ENCODE peak calls at places on chromosomes 16 and 17, in five cellular contexts. V is effector memory CD4-positive, alpha-beta T cell; G is kidney epithelial cell; C is PC-9; Y is fibroblast of lung. L is an unnamed sample. For H3K27me3 and H3K36me3, the result is how much of the 10 kb centered on the place peaks cover.

GRCh38 chr17:50903604-50904521 is 37.7 kb upstream of the TOB1 start:
- DNase-seq in C (no peak), G (no peak), V (no peak), Y (peak), L (peak)

GRCh38 chr16:75029854-75030253 is 31.0 kb downstream of the ZNRF1 start:
- DNase-seq in C (peak), V (no peak), Y (peak), G (no peak), L (peak)

GRCh38 chr16:51343411-51343810 is 192.3 kb upstream of the SALL1 start:
- DNase-seq in Y (peak), G (no peak), C (no peak), V (no peak), L (no peak)

GRCh38 chr17:43418441-43419374 is 19.9 kb downstream of the ARL4D start:
- DNase-seq in C (peak), G (peak), V (no peak), Y (peak), L (peak)

GRCh38 chr16:57862698-57863433 is 60.6 kb upstream of the KIFC3 start:
- DNase-seq in Y (no peak), G (no peak), C (no peak), V (no peak), L (no peak)

GRCh38 chr17:56832446-56832845 is 1.3 kb downstream of the C17orf67 start:
- DNase-seq in V (no peak), G (no peak), Y (no peak), C (no peak), L (no peak)

GRCh38 chr16:69114976-69115355 is 9.5 kb downstream of the HAS3 start:
- DNase-seq in V (no peak), Y (no peak), G (no peak), C (no peak), L (no peak)

GRCh38 chr16:77212736-77213541 is 13.7 kb downstream of the SYCE1L start:
- DNase-seq in C (peak), G (no peak), V (peak), Y (peak), L (no peak)

GRCh38 chr16:30010817-30011504 is at the start of gene DOC2A:
- DNase-seq in G (no peak), V (no peak), Y (no peak), C (no peak), L (no peak)

GRCh38 chr16:57624044-57624688 is 4.3 kb upstream of the ADGRG1 start:
- DNase-seq in C (no peak), Y (peak), G (peak), V (no peak), L (peak)

GRCh38 chr17:48106802-48107136 is 797 bp upstream of the SNX11 start:
- DNase-seq in V (no peak), G (no peak), C (no peak), Y (no peak), L (no peak)

GRCh38 chr17:409848-410673 is 57.5 kb upstream of the RPH3AL start:
- DNase-seq in Y (peak), C (peak), V (peak), G (peak), L (peak)

GRCh38 chr17:20935740-20936139 is 107.1 kb downstream of the USP22 start:
- DNase-seq in C (no peak), Y (peak), V (no peak), G (peak), L (peak)

GRCh38 chr17:59783221-59784016 is 76.0 kb downstream of the VMP1 start:
- DNase-seq in C (peak), V (no peak), G (no peak), Y (peak), L (peak)

GRCh38 chr16:2765462-2766404 is 11.3 kb downstream of the ELOB start:
- DNase-seq in V (no peak), G (no peak), C (no peak), Y (no peak), L (no peak)

GRCh38 chr17:48215583-48216139 is 108.1 kb downstream of the SNX11 start:
- DNase-seq in C (peak), Y (peak), G (no peak), V (no peak), L (peak)

GRCh38 chr17:42289863-42290165 is 1.5 kb downstream of the STAT5A start:
- DNase-seq in G (no peak), C (no peak), Y (no peak), V (peak), L (no peak)

GRCh38 chr17:72588961-72589360 is 468.1 kb downstream of the SOX9 start:
- DNase-seq in G (peak), C (peak), V (no peak), Y (peak), L (peak)

GRCh38 chr17:33285413-33285812 is 7.7 kb downstream of the ASIC2 start:
- DNase-seq in G (no peak), Y (no peak), C (no peak), V (no peak), L (peak)
- H3K4me3 ChIP-seq in G (no peak), Y (no peak), C (no peak), V (no peak), L (no peak)

GRCh38 chr17:36936455-36936934 is 780 bp upstream of the LHX1 start:
- DNase-seq in C (peak), G (no peak), V (no peak), Y (no peak), L (no peak)
- H3K27me3 ChIP-seq in C (under half), G (under half), V (half or more), Y (half or more), L (half or more)

DNA sequence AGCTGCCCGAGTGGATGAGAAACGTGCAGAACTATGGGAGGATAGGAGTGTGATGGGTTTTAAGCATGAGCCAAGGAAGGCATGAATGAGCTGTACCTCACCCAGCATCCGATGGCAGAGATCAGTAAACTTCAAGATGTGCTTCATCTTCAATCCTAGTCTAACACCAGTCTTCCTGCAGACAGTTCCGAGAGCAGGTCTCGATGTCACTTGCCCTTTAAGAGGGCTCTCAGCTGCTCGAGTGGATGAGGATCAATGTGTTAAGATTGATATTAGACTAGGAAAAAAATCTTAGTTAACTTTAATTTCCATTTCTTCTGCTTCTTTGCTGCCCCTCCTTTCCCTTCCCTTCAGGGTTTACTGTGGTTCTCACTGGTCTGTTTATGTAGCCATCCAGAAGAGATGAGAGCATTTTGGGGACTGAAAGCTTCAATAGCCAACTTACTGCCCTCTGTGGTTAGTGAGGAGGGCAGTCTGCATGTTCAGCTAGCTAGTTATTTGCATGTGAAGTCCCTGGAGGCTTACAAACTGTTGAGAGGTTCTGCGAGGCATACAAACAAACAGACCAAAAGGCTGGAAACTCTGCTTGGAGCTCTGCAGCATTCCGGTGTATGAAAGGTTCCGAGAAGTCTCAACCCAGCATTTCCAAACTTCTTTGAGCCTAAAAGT is 15.3 kb downstream of the KLHL36 start:
- DNase-seq in C (no peak), G (no peak), Y (no peak), V (no peak), L (no peak)
- H3K36me3 ChIP-seq in C (under half), G (under half), Y (under half), V (half or more), L (under half)

DNA sequence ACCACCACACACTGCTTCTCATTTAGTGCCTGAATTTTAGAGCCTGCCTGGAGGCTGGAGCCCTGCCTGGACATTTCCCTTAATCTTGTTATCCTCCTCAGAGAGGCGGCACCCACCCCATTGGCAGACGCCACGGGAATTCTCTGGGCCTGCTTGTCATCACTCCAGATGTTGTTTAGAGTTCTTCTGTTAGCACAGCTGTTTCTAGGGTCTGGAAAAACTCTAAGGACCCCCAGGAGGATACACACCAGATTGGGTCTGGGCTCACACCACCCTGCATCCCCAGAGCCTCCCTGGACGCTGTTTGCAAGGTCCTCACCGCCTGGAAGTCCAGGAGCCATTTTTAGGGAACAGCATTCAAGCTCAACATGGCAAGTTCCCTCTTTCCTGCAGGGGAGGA is 565 bp upstream of the XAF1 start:
- DNase-seq in Y (no peak), V (no peak), G (no peak), C (no peak), L (no peak)
- H3K4me3 ChIP-seq in Y (peak), V (peak), G (no peak), C (no peak), L (no peak)

DNA sequence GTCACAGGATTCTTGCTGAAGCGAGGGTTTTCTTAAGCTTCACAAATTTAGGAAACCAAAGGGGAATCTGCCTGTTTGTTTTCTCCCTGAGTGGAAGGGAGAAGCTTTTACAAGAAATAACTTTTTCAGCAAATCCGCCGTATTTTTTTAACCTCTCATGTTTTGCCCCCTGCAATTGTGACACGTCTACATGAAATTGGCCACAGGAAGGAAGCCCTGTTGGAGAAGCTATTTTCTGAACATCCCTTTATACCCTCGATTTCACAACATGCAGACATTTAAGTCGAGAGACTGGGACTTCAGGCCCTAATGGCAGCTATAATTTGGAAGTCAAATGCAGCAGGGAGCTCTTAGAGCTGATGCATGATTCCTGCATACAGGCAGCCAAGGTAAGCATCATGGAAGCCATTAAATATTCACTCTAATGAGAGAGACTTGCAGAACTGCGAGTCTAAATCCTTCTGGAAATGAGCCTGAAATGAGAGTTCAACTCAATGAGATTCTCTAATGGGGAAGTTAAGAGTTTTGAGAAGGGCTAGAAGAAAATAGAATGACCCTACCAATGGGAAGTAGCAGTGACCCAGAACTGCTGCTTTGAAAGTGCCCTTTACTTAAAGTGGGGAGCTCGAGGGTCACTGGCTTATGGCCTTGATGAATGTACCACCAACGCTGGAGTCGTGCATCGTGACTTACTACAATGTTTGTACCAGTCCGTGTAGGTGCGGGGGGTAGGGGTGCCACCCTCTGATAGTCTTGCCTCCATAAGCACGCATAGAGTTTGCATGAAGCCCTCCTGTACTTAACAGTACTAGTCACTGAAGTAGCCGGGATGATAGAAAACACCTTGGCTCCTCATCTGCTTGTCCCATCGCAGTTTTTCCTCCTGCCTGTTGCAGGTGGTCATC is 45.1 kb upstream of the IRF8 start:
- DNase-seq in V (no peak), C (no peak), Y (no peak), G (no peak), L (no peak)
- H3K27me3 ChIP-seq in V (under half), C (half or more), Y (under half), G (under half), L (under half)

GRCh38 chr16:1127971-1128715 is 24.8 kb upstream of the CACNA1H start:
- DNase-seq in C (no peak), V (no peak), Y (no peak), G (no peak), L (no peak)

GRCh38 chr16:1129106-1129960 is 23.6 kb upstream of the CACNA1H start:
- DNase-seq in C (no peak), G (no peak), Y (no peak), V (no peak), L (no peak)

GRCh38 chr16:1132431-1132830 is 20.5 kb upstream of the CACNA1H start:
- DNase-seq in C (no peak), G (no peak), Y (no peak), V (no peak), L (no peak)

GRCh38 chr16:1131378-1131994 is 21.4 kb upstream of the CACNA1H start:
- DNase-seq in G (no peak), V (no peak), C (no peak), Y (no peak), L (no peak)

GRCh38 chr16:1130382-1130781 is 22.5 kb upstream of the CACNA1H start:
- DNase-seq in C (no peak), V (no peak), G (no peak), Y (no peak), L (no peak)
- H3K36me3 ChIP-seq in C (under half), V (under half), G (under half), Y (under half), L (under half)

DNA sequence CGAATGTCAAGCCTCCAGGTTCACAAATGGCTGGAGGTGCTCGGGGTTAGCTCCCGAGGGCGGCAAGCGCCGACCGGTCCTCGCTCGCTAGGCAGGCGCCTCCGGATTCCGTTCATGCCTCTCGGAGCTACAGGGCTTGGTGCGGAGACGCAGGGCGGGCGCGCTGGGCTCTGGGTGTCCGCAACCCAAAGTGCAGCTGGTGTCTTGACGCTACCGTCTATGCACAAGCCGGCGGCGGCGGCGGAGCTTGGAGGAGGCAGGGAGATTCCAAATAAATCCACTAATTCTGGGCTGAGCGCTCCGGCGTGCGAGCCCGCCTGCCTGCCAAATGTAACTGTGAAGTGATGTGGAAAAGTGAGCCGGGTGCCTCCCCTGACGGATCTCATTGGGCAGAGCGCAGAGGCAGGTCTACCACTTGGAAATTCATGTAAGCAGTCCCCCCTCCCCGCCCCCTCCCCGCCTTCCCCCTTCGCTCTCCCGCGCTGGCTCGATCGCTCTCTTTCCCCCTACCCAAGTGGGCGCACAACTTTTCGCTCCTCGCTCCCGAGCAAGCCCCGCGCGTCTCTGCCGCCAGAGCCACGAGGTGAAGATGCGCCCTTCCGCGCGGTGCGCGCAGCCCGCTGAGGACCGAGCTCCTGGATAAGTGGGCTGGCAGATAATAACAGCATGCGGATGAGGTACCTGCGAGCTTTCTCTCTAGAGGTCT is at the start of gene CDH8:
- DNase-seq in G (no peak), Y (peak), C (no peak), V (no peak), L (no peak)
- H3K4me3 ChIP-seq in G (peak), Y (no peak), C (no peak), V (no peak), L (no peak)